ENCODE peak calls at places on chromosomes 4 and X, in four cellular contexts. T, M, Y and G are unnamed samples.

GRCh38 chrX:1925053-1925481 is 310.2 kb downstream of the ASMT start:
- DNase-seq in Y (no peak), M (no peak), T (peak), G (no peak)

GRCh38 chr4:14977836-14978235 is 24.4 kb upstream of the CPEB2 start:
- DNase-seq in M (no peak), T (no peak), Y (no peak), G (no peak)

GRCh38 chr4:84920591-84920990 is 45.9 kb downstream of the WDFY3 start:
- DNase-seq in Y (no peak), T (no peak), M (no peak), G (peak)

GRCh38 chr4:1899149-1900086 is 28.2 kb downstream of the NSD2 start:
- DNase-seq in M (peak), Y (peak), T (peak), G (peak)

GRCh38 chr4:37767546-37767945 is 58.9 kb upstream of the PGM2 start:
- DNase-seq in Y (no peak), M (peak), T (no peak), G (peak)

GRCh38 chr4:101346312-101346561 is 1.1 kb downstream of the PPP3CA start:
- DNase-seq in M (no peak), Y (no peak), T (no peak), G (no peak)

GRCh38 chr4:122914292-122914904 is 8.0 kb downstream of the NUDT6 start:
- DNase-seq in Y (no peak), T (no peak), M (no peak), G (peak)

GRCh38 chrX:104670051-104670450 is 104.1 kb downstream of the IL1RAPL2 start:
- DNase-seq in M (no peak), T (no peak), Y (no peak), G (no peak)

GRCh38 chrX:22800360-22800759 is 199.4 kb upstream of the DDX53 start:
- DNase-seq in Y (peak), M (no peak), T (no peak), G (peak)

GRCh38 chrX:79270401-79270800 is 96.7 kb downstream of the ITM2A start:
- DNase-seq in Y (no peak), T (peak), M (no peak), G (no peak)

GRCh38 chr4:98522603-98523395 is 135.6 kb downstream of the TSPAN5 start:
- DNase-seq in M (no peak), T (no peak), Y (no peak), G (peak)

GRCh38 chrX:38151426-38151825 is 69.2 kb downstream of the SRPX start:
- DNase-seq in M (no peak), T (no peak), Y (no peak), G (peak)

GRCh38 chrX:151177141-151178027 is 1.0 kb downstream of the GPR50 start:
- DNase-seq in T (peak), M (no peak), Y (no peak), G (no peak)

GRCh38 chrX:44908198-44908597 is 35.2 kb downstream of the KDM6A start:
- DNase-seq in T (no peak), M (no peak), Y (no peak), G (no peak)

GRCh38 chr4:54516556-54517215 is 141.1 kb upstream of the KIT start:
- DNase-seq in Y (no peak), T (no peak), M (no peak), G (no peak)

GRCh38 chr4:151540728-151541437 is 131.9 kb downstream of the FHIP1A start:
- DNase-seq in M (no peak), T (no peak), Y (no peak), G (peak)

GRCh38 chr4:78951862-78952472 is 12.7 kb upstream of the PAQR3 start:
- DNase-seq in T (no peak), M (no peak), Y (no peak), G (peak)

GRCh38 chrX:153970398-153971123 is 1.1 kb downstream of the HCFC1 start:
- DNase-seq in Y (no peak), M (no peak), T (peak), G (peak)

GRCh38 chr4:17812801-17813200 is 2.0 kb downstream of the NCAPG start:
- DNase-seq in M (no peak), Y (no peak), T (no peak), G (peak)

GRCh38 chr4:90187148-90187884 is 60.1 kb downstream of the CCSER1 start:
- DNase-seq in M (no peak), Y (no peak), T (no peak), G (no peak)

GRCh38 chrX:87728024-87728423 is 210.4 kb downstream of the KLHL4 start:
- DNase-seq in M (no peak), Y (no peak), T (no peak), G (no peak)

GRCh38 chr4:29459926-29460325 is 1260.2 kb upstream of the PCDH7 start:
- DNase-seq in T (no peak), M (no peak), Y (no peak), G (no peak)

GRCh38 chrX:133921764-133922389 is 63.5 kb downstream of the GPC3 start:
- DNase-seq in T (peak), Y (no peak), M (no peak), G (no peak)

GRCh38 chr4:154292589-154292988 is 199.0 kb downstream of the DCHS2 start:
- DNase-seq in M (no peak), T (no peak), Y (no peak), G (no peak)

GRCh38 chr4:82017680-82018079 is 356.1 kb downstream of the HNRNPD start:
- DNase-seq in M (no peak), Y (no peak), T (peak), G (peak)

GRCh38 chr4:12389604-12390003 is 960.9 kb upstream of the HS3ST1 start:
- DNase-seq in T (no peak), M (no peak), Y (no peak), G (no peak)

GRCh38 chr4:142614621-142615323 is 231.3 kb downstream of the INPP4B start:
- DNase-seq in T (no peak), M (no peak), Y (no peak), G (peak)

GRCh38 chr4:26223160-26223559 is 97.7 kb upstream of the RBPJ start:
- DNase-seq in Y (no peak), M (no peak), T (no peak), G (no peak)

GRCh38 chr4:85210353-85210752 is 243.9 kb upstream of the WDFY3 start:
- DNase-seq in T (no peak), Y (no peak), M (no peak), G (no peak)

GRCh38 chr4:15695240-15695699 is 7.6 kb upstream of the BST1 start:
- DNase-seq in Y (no peak), T (peak), M (no peak), G (peak)

GRCh38 chr4:20430555-20430954 is 178.8 kb downstream of the SLIT2 start:
- DNase-seq in M (no peak), Y (no peak), T (no peak), G (peak)

GRCh38 chr4:2075171-2075986 is 16.3 kb downstream of the NAT8L start:
- DNase-seq in T (peak), M (peak), Y (no peak), G (no peak)

GRCh38 chr4:61202638-61203495 is 2.7 kb downstream of the ADGRL3 start:
- DNase-seq in M (no peak), Y (no peak), T (peak), G (peak)
- H3K4me3 ChIP-seq in M (peak), Y (peak), T (peak), G (peak)

GRCh38 chrX:53714580-53715335 is 28.2 kb upstream of the HUWE1 start:
- DNase-seq in M (no peak), T (peak), Y (no peak), G (peak)
- TF ChIP-seq CTCF in M (no peak), T (peak), Y (no peak), G (no peak)

DNA sequence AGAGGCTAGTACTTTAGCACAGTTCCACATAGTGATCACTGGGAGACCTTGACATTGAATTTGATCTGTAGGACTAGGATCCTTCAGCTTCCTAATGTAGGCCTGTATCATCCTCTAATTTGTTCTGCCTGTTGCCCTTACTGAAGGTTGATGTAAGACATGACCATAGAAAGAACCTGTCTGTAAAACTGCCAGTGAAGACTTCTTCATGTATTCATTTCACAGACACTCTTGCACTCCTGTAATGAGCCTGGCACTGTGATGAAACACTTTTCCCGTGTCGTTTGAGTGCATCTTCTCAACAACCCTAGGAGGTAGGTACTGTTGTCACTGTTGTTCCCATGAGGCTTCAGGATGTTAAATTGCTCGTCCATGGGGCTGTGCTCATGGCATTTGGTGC is 14.7 kb downstream of the RAB9A start:
- DNase-seq in Y (no peak), T (no peak), M (no peak), G (no peak)
- H3K4me3 ChIP-seq in Y (no peak), T (no peak), M (no peak), G (no peak)

GRCh38 chrX:139207655-139208054 is 322.9 kb upstream of the F9 start:
- DNase-seq in M (no peak), T (no peak), Y (no peak), G (no peak)

GRCh38 chrX:139213241-139213709 is 317.3 kb upstream of the F9 start:
- DNase-seq in M (no peak), T (no peak), Y (no peak), G (no peak)

GRCh38 chrX:139211568-139212182 is 318.9 kb upstream of the F9 start:
- DNase-seq in M (no peak), T (peak), Y (no peak), G (no peak)

GRCh38 chrX:139206914-139207313 is 323.6 kb upstream of the F9 start:
- DNase-seq in T (no peak), Y (no peak), M (no peak), G (no peak)

DNA sequence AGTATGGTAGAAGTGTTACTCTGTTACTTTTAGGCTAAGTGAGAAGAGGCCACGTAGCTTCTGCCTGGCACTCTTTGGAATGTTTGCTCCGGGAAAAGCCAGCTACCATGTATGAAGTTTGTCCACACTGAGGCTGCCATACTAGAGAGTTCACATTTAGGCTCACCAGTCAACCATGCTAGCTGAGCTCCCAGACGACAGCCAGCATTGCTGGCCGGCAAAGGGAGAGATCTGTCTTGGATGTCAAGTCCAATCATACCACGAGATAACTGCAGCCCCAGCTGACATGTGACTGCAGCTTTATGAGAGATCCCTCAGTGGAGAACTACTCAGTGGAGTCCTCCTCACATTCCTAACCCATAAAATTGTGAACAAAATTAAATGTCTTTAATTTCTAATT is 321.2 kb upstream of the F9 start:
- DNase-seq in T (no peak), M (no peak), Y (no peak), G (no peak)
- TF ChIP-seq CTCF in T (no peak), M (no peak), Y (no peak), G (no peak)

GRCh38 chrX:69503228-69503834 is 795 bp upstream of the NALF2 start:
- DNase-seq in Y (no peak), M (no peak), T (no peak), G (no peak)
- H3K4me3 ChIP-seq in Y (peak), M (no peak), T (peak), G (no peak)

GRCh38 chr4:165112258-165113156 is at the start of gene TMEM192:
- DNase-seq in M (peak), T (peak), Y (peak), G (peak)
- TF ChIP-seq CTCF in M (no peak), T (peak), Y (peak), G (peak)